ENCODE peak calls at places on chromosome 9, in five cellular contexts. E is A549, M is lung, R is RWPE2, H is kidney. F is an unnamed sample.

GRCh38 chr9:82152181-82152580 is 163.6 kb downstream of the SPATA31D1 start:
- DNase-seq in H (no peak), R (no peak), M (no peak), E (no peak), F (no peak)

GRCh38 chr9:86485359-86485758 is 131.1 kb upstream of the TUT7 start:
- DNase-seq in R (no peak), H (no peak), E (no peak), M (no peak), F (no peak)

GRCh38 chr9:3698531-3698930 is 172.7 kb upstream of the RFX3 start:
- DNase-seq in E (no peak), R (no peak), H (no peak), M (no peak), F (no peak)

GRCh38 chr9:81578606-81579005 is 110.7 kb downstream of the TLE1 start:
- DNase-seq in E (no peak), M (no peak), R (no peak), H (no peak), F (no peak)

GRCh38 chr9:94199776-94200175 is 59.3 kb upstream of the ZNF169 start:
- DNase-seq in H (no peak), E (no peak), R (no peak), M (no peak), F (no peak)

GRCh38 chr9:119074017-119074416 is 295.2 kb downstream of the BRINP1 start:
- DNase-seq in E (no peak), M (no peak), H (no peak), R (no peak), F (no peak)

GRCh38 chr9:21967707-21968106 is 26.5 kb downstream of the CDKN2A start:
- DNase-seq in R (no peak), E (no peak), M (no peak), H (no peak), F (no peak)

GRCh38 chr9:124863371-124863831 is 1.5 kb downstream of the ARPC5L start:
- DNase-seq in R (peak; percentile 49), H (no peak), M (peak; percentile 61), E (no peak), F (no peak)

GRCh38 chr9:12972608-12973589 is 198.1 kb downstream of the LURAP1L start:
- DNase-seq in E (no peak), H (no peak), M (no peak), R (no peak), F (no peak)

GRCh38 chr9:122053546-122053945 is 39.6 kb downstream of the TTLL11 start:
- DNase-seq in H (no peak), M (no peak), R (peak; percentile 64), E (no peak), F (no peak)

GRCh38 chr9:36101916-36102741 is 34.4 kb upstream of the GLIPR2 start:
- DNase-seq in M (no peak), E (peak; percentile 90), R (no peak), H (no peak), F (no peak)

GRCh38 chr9:33024126-33024965 is 727 bp upstream of the DNAJA1 start:
- DNase-seq in H (no peak), E (peak; percentile 35), R (no peak), M (no peak), F (no peak)

GRCh38 chr9:4541848-4542247 is 51.6 kb downstream of the SLC1A1 start:
- DNase-seq in E (no peak), M (no peak), R (no peak), H (no peak), F (no peak)

GRCh38 chr9:70490478-70490877 is 76.0 kb upstream of the KLF9 start:
- DNase-seq in H (no peak), M (no peak), E (no peak), R (no peak), F (no peak)

GRCh38 chr9:134984372-134985240 is 66.9 kb upstream of the FCN1 start:
- DNase-seq in M (no peak), E (no peak), R (no peak), H (peak; percentile 41), F (no peak)

GRCh38 chr9:135128035-135128670 is 40.7 kb downstream of the OLFM1 start:
- DNase-seq in R (no peak), H (no peak), E (no peak), M (no peak), F (no peak)

GRCh38 chr9:120544441-120544840 is 35.5 kb downstream of the CDK5RAP2 start:
- DNase-seq in R (no peak), H (no peak), M (no peak), E (no peak), F (no peak)

GRCh38 chr9:136012651-136013050 is 51.5 kb upstream of the UBAC1 start:
- DNase-seq in E (no peak), H (peak; percentile 81), M (no peak), R (peak; percentile 38), F (no peak)

GRCh38 chr9:20209421-20210340 is 412.6 kb downstream of the MLLT3 start:
- DNase-seq in M (no peak), R (no peak), H (no peak), E (no peak), F (no peak)

GRCh38 chr9:20208156-20208555 is 414.1 kb downstream of the MLLT3 start:
- DNase-seq in M (no peak), R (no peak), E (no peak), H (no peak), F (no peak)

GRCh38 chr9:20208951-20209350 is 413.3 kb downstream of the MLLT3 start:
- DNase-seq in H (no peak), R (no peak), E (no peak), M (no peak), F (no peak)

GRCh38 chr9:20207161-20207560 is 415.1 kb downstream of the MLLT3 start:
- DNase-seq in R (no peak), M (no peak), H (no peak), E (no peak), F (no peak)

GRCh38 chr9:20205821-20206220 is 416.5 kb downstream of the MLLT3 start:
- DNase-seq in R (no peak), M (no peak), H (no peak), E (no peak), F (no peak)
- H3K4me1 ChIP-seq in R (peaks cover 7% of the 10 kb centered on the region), M (no peaks in the 10 kb centered on the region), H (no peaks in the 10 kb centered on the region), E (no peaks in the 10 kb centered on the region), F (peaks cover 38% of the 10 kb centered on the region)

GRCh38 chr9:109469646-109470358 is 28.3 kb downstream of the PTPN3 start:
- DNase-seq in E (peak; percentile 86), H (peak; percentile 80), M (peak; percentile 68), R (no peak), F (no peak)
- TF ChIP-seq CTCF in E (peak; percentile 93), H (peak; percentile 77), M (peak; percentile 64), R (peak; percentile 97), F (peak; percentile 94)

GRCh38 chr9:137313326-137313920 is 11.4 kb upstream of the NRARP start:
- DNase-seq in R (peak; percentile 64), E (peak; percentile 27), H (no peak), M (no peak), F (no peak)
- H3K4me1 ChIP-seq in R (peaks cover 18% of the 10 kb centered on the region), E (peaks cover 42% of the 10 kb centered on the region), H (peaks cover 7% of the 10 kb centered on the region), M (no peaks in the 10 kb centered on the region), F (peaks cover 57% of the 10 kb centered on the region)

GRCh38 chr9:92432972-92433548 is 8.8 kb upstream of the OMD start:
- DNase-seq in R (no peak), H (no peak), E (no peak), M (no peak), F (no peak)
- TF ChIP-seq CTCF in R (no peak), H (no peak), E (no peak), M (no peak), F (no peak)

GRCh38 chr9:128026255-128027165 is 40.6 kb downstream of the NAIF1 start:
- DNase-seq in E (peak; percentile 42), R (no peak), M (no peak), H (no peak), F (peak; percentile 45)

GRCh38 chr9:128027166-128027539 is 40.0 kb downstream of the NAIF1 start:
- DNase-seq in M (no peak), R (no peak), H (no peak), E (no peak), F (no peak)

GRCh38 chr9:128022886-128023285 is 42.1 kb upstream of the EEIG1 start:
- DNase-seq in R (no peak), M (no peak), E (no peak), H (no peak), F (no peak)

GRCh38 chr9:128025756-128026155 is 41.4 kb downstream of the NAIF1 start:
- DNase-seq in R (no peak), E (no peak), H (no peak), M (no peak), F (no peak)

DNA sequence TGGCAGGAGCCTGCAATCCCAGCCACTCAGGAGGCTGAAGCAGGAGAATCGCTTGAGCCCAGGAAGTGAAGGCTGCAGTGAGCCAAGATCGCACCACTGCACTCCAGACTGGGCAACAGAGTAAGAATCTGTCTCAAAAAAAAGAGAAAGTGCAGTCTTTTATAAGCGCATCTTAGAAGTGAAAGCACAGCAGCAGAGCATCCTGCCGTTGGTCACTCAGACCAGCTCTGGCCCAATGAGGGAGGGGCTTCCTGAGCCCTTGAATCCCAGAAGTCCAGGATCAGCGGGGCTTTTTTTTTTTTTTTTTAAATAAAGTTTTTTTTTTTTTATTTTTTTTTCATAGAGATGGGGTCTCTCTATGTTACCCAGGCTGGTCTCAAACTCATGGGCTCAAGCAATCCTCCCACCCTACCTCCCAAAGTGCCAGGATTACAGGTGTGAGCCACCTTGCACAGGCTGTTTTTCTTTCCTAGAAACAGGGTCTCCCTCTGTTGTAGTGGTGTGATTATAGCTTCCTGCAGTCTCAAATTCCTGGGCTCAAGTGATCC is 42.3 kb downstream of the NAIF1 start:
- DNase-seq in R (no peak), H (no peak), M (no peak), E (no peak), F (no peak)
- H3K4me1 ChIP-seq in R (no peaks in the 10 kb centered on the region), H (no peaks in the 10 kb centered on the region), M (no peaks in the 10 kb centered on the region), E (peaks cover 23% of the 10 kb centered on the region), F (peaks cover 2% of the 10 kb centered on the region)

GRCh38 chr9:893843-894420 is 52.4 kb downstream of the DMRT1 start:
- DNase-seq in E (peak; percentile 74), R (no peak), M (peak; percentile 50), H (no peak), F (no peak)
- TF ChIP-seq CTCF in E (peak; percentile 86), R (peak; percentile 85), M (peak; percentile 53), H (peak; percentile 80), F (peak; percentile 93)

GRCh38 chr9:72680593-72681317 is 159.3 kb downstream of the TMC1 start:
- DNase-seq in R (no peak), H (no peak), M (no peak), E (no peak), F (no peak)
- H3K4me1 ChIP-seq in R (peaks cover 5% of the 10 kb centered on the region), H (no peaks in the 10 kb centered on the region), M (no peaks in the 10 kb centered on the region), E (no peaks in the 10 kb centered on the region), F (no peaks in the 10 kb centered on the region)

GRCh38 chr9:133715866-133716563 is 22.1 kb downstream of the SARDH start:
- DNase-seq in H (peak; percentile 79), R (peak; percentile 64), M (no peak), E (no peak), F (no peak)
- TF ChIP-seq CTCF in H (peak; percentile 29), R (peak; percentile 37), M (no peak), E (peak; percentile 29), F (no peak)

GRCh38 chr9:117317192-117317591 is 97.7 kb downstream of the ASTN2 start:
- DNase-seq in E (no peak), H (no peak), M (no peak), R (no peak), F (no peak)
- H3K4me1 ChIP-seq in E (no peaks in the 10 kb centered on the region), H (no peaks in the 10 kb centered on the region), M (no peaks in the 10 kb centered on the region), R (no peaks in the 10 kb centered on the region), F (no peaks in the 10 kb centered on the region)

GRCh38 chr9:28073278-28073677 is 500.0 kb upstream of the C9orf72 start:
- DNase-seq in M (no peak), H (no peak), E (peak; percentile 49), R (no peak), F (no peak)
- TF ChIP-seq CTCF in M (peak; percentile 12), H (peak; percentile 45), E (peak; percentile 48), R (peak; percentile 78), F (no peak)

F was measured in esophagus squamous epithelium.